ENCODE peak calls at places on chromosome X, in ten cellular contexts. Y is lung; T is left ventricle myocardium inferior; F is ovary; M is tibial artery; P is colonic mucosa; N is CD8-positive, alpha-beta T cell; G is IMR-90; X is BE2C; L is adrenal gland. A is an unnamed sample.

GRCh38 chrX:73289039-73289438 is 74.4 kb upstream of the NAP1L2 start:
- DNase-seq in N (no peak), M (no peak), G (no peak), X (peak; percentile 4), F (no peak), L (no peak), Y (no peak), T (no peak), P (no peak), A (no peak)

GRCh38 chrX:66900886-66901285 is 262.0 kb upstream of the EDA2R start:
- DNase-seq in M (no peak), L (no peak), N (no peak), G (no peak), T (no peak), X (no peak), Y (no peak), P (no peak), F (no peak), A (no peak)

GRCh38 chrX:72130762-72131231 is 918 bp downstream of the RTL5 start:
- DNase-seq in M (no peak), G (no peak), T (no peak), X (no peak), P (no peak), F (peak; percentile 29), L (no peak), Y (no peak), N (no peak), A (peak; percentile 78)

GRCh38 chrX:131778269-131779218 is 234.7 kb downstream of the OR13H1 start:
- DNase-seq in G (peak; percentile 76), P (peak; percentile 88), L (peak; percentile 88), Y (peak; percentile 80), M (no peak), N (no peak), X (no peak), T (no peak), F (peak; percentile 85), A (peak; percentile 67)

GRCh38 chrX:118652717-118653116 is 74.7 kb upstream of the IL13RA1 start:
- DNase-seq in X (no peak), Y (no peak), L (no peak), P (no peak), F (no peak), T (no peak), N (no peak), G (peak; percentile 58), M (no peak), A (no peak)

GRCh38 chrX:133482345-133483041 is 67.2 kb upstream of the GPC4 start:
- DNase-seq in G (peak; percentile 52), Y (no peak), L (no peak), T (no peak), N (no peak), F (peak; percentile 23), M (peak; percentile 81), X (no peak), P (no peak), A (no peak)

GRCh38 chrX:45803383-45803921 is 602.8 kb upstream of the DIPK2B start:
- DNase-seq in G (peak; percentile 94), T (no peak), L (no peak), F (no peak), X (no peak), M (no peak), N (no peak), P (no peak), Y (no peak), A (no peak)

GRCh38 chrX:12956704-12957541 is 18.0 kb upstream of the TMSB4X start:
- DNase-seq in M (no peak), G (peak; percentile 63), T (no peak), X (no peak), F (no peak), Y (no peak), N (peak; percentile 54), L (no peak), P (peak; percentile 50), A (no peak)

GRCh38 chrX:4397471-4397870 is 684.0 kb upstream of the PRKX start:
- DNase-seq in P (no peak), X (no peak), N (no peak), L (no peak), M (no peak), T (no peak), Y (no peak), G (no peak), F (no peak), A (no peak)

GRCh38 chrX:83588409-83588808 is 80.3 kb downstream of the POU3F4 start:
- DNase-seq in L (no peak), Y (no peak), P (no peak), G (no peak), F (no peak), X (no peak), T (no peak), M (no peak), N (no peak), A (no peak)

GRCh38 chrX:142711801-142712200 is 313.9 kb upstream of the SPANXN4 start:
- DNase-seq in G (no peak), X (no peak), L (no peak), P (no peak), N (no peak), Y (no peak), F (no peak), M (no peak), T (no peak), A (no peak)
- H3K27me3 ChIP-seq in G (no peaks in the 10 kb centered on the region), X (no peaks in the 10 kb centered on the region), L (no peaks in the 10 kb centered on the region), P (no peaks in the 10 kb centered on the region), N (no peaks in the 10 kb centered on the region), Y (no peaks in the 10 kb centered on the region), F (no peaks in the 10 kb centered on the region), M (no peaks in the 10 kb centered on the region), T (no peaks in the 10 kb centered on the region), A (no peaks in the 10 kb centered on the region)

GRCh38 chrX:2723316-2723879 is 28.4 kb upstream of the XG start:
- DNase-seq in L (no peak), M (peak; percentile 47), N (no peak), F (no peak), P (no peak), Y (no peak), G (no peak), T (peak; percentile 30), X (no peak), A (peak; percentile 21)

GRCh38 chrX:2714551-2714950 is 23.5 kb downstream of the CD99 start:
- DNase-seq in Y (no peak), X (no peak), F (no peak), T (no peak), M (no peak), N (no peak), P (no peak), G (no peak), L (no peak), A (peak; percentile 7)

GRCh38 chrX:2715066-2715600 is 24.0 kb downstream of the CD99 start:
- DNase-seq in N (no peak), Y (no peak), P (no peak), F (no peak), M (no peak), T (no peak), X (no peak), L (no peak), G (no peak), A (peak; percentile 26)

DNA sequence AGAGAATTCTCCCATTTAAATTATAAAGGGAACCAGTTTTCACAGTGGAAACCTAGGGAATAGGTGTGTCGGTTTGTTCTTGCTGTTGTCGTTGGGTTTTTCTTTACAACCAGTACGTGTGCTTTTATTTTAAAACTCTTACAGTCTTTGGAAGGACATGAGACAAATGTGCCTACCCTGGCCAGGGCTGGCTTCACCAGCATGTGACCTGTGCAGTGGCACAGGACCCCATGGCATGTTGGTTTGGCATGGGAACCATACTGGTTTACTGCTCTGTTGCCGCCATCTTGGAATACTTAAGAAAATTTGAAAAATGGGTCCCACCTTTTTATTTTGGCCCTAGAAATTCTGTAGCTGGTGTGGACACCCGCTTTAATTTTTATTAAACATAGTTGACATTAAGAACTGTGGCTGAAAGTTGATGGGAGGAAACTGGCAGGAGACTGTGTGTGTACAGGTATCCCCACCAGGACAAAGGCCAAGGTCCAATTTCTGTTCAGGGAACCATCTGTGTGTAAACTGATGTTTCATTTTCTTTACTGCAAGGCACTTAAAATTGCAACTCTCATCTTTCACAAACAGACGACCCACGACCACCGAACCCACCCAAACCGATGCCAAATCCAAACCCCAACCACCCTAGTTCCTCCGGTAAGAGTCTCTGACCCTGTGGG is 28.8 kb downstream of the CD99 start:
- DNase-seq in M (peak; percentile 15), F (no peak), L (no peak), P (no peak), Y (no peak), T (no peak), G (no peak), X (no peak), N (no peak), A (no peak)
- H3K36me3 ChIP-seq in M (peaks cover 99% of the 10 kb centered on the region), F (no peaks in the 10 kb centered on the region), L (no peaks in the 10 kb centered on the region), P (no peaks in the 10 kb centered on the region), Y (peaks cover 34% of the 10 kb centered on the region), T (peaks cover 98% of the 10 kb centered on the region), G (peaks cover 54% of the 10 kb centered on the region), X (no peaks in the 10 kb centered on the region), N (peaks cover 39% of the 10 kb centered on the region), A (peaks cover 10% of the 10 kb centered on the region)

DNA sequence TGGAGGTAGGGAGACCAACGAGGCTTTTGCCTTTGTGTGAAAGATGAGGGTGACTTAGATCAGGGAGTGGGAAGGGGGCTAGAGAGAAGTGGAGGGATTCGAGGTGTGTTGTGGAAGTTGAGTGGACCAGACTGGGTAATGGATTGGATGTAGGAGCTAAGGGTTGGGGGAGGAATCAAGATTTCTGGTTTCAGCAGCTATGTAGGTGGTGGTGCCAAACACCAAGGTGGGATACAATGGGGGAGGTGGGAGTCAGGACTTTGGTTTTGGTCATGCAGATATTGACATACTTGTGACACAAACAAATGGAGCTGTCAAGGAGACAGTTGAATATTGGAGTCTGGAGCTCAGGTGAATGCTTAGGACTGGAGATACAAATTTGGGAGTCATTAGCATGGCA is 71.0 kb downstream of the TSC22D3 start:
- DNase-seq in G (no peak), X (no peak), F (peak; percentile 5), N (no peak), L (no peak), Y (no peak), T (no peak), P (no peak), M (no peak), A (no peak)
- H3K9me3 ChIP-seq in G (no peaks in the 10 kb centered on the region), X (no peaks in the 10 kb centered on the region), F (no peaks in the 10 kb centered on the region), N (no peaks in the 10 kb centered on the region), L (no peaks in the 10 kb centered on the region), Y (no peaks in the 10 kb centered on the region), T (no peaks in the 10 kb centered on the region), P (no peaks in the 10 kb centered on the region), M (no peaks in the 10 kb centered on the region), A (no peaks in the 10 kb centered on the region)

GRCh38 chrX:9797961-9798360 is 11.7 kb downstream of the SHROOM2 start:
- DNase-seq in N (no peak), L (no peak), P (no peak), F (no peak), X (no peak), G (no peak), M (no peak), Y (no peak), T (no peak), A (no peak)

GRCh38 chrX:9789555-9789954 is 3.3 kb downstream of the SHROOM2 start:
- DNase-seq in X (no peak), M (no peak), P (no peak), G (no peak), T (no peak), N (no peak), L (no peak), F (no peak), Y (no peak), A (no peak)

GRCh38 chrX:9790866-9791265 is 4.6 kb downstream of the SHROOM2 start:
- DNase-seq in P (no peak), M (no peak), F (no peak), T (no peak), Y (no peak), X (no peak), G (peak; percentile 53), L (no peak), N (no peak), A (no peak)

GRCh38 chrX:9788908-9789307 is 2.7 kb downstream of the SHROOM2 start:
- DNase-seq in X (no peak), F (peak; percentile 25), P (no peak), N (no peak), G (peak; percentile 55), M (no peak), T (no peak), L (no peak), Y (peak; percentile 35), A (no peak)

GRCh38 chrX:9794495-9794894 is 8.3 kb downstream of the SHROOM2 start:
- DNase-seq in P (peak; percentile 41), X (no peak), T (no peak), M (no peak), N (no peak), G (no peak), L (no peak), F (no peak), Y (no peak), A (no peak)
- H3K27me3 ChIP-seq in P (no peaks in the 10 kb centered on the region), X (no peaks in the 10 kb centered on the region), T (no peaks in the 10 kb centered on the region), M (no peaks in the 10 kb centered on the region), N (no peaks in the 10 kb centered on the region), G (no peaks in the 10 kb centered on the region), L (no peaks in the 10 kb centered on the region), F (no peaks in the 10 kb centered on the region), Y (no peaks in the 10 kb centered on the region), A (no peaks in the 10 kb centered on the region)

A was measured in aorta.